ENCODE peak calls at places on chromosomes 6 and 20, in four cellular contexts. U is prostate gland; Y is cardiac muscle cell; D is CD8-positive, alpha-beta memory T cell. F is an unnamed sample.

GRCh38 chr6:158697798-158698197 is 47.9 kb downstream of the SYTL3 start:
- DNase-seq in U (no peak), Y (no peak), D (no peak), F (no peak)

GRCh38 chr6:18265787-18266523 is 1.6 kb upstream of the DEK start:
- DNase-seq in U (no peak), Y (no peak), D (no peak), F (no peak)

GRCh38 chr6:164130151-164130550 is 715.6 kb downstream of the QKI start:
- DNase-seq in U (no peak), Y (no peak), D (no peak), F (no peak)

GRCh38 chr20:58537831-58538230 is 22.6 kb upstream of the APCDD1L start:
- DNase-seq in U (no peak), Y (no peak), D (no peak), F (no peak)

GRCh38 chr6:3326179-3326971 is 67.6 kb downstream of the PSMG4 start:
- DNase-seq in U (no peak), Y (no peak), D (no peak), F (no peak)

GRCh38 chr6:157832250-157832967 is 9.4 kb downstream of the SNX9 start:
- DNase-seq in U (no peak), Y (no peak), D (no peak), F (no peak)

GRCh38 chr20:44173116-44173515 is 13.9 kb downstream of the JPH2 start:
- DNase-seq in U (no peak), Y (no peak), D (no peak), F (no peak)

GRCh38 chr6:79466222-79466834 is 70.9 kb downstream of the LCA5 start:
- DNase-seq in U (no peak), Y (no peak), D (no peak), F (no peak)

GRCh38 chr6:71332012-71332411 is 43.4 kb downstream of the OGFRL1 start:
- DNase-seq in U (no peak), Y (no peak), D (no peak), F (no peak)

GRCh38 chr6:156699017-156699421 is 78.2 kb upstream of the ARID1B start:
- DNase-seq in U (no peak), Y (no peak), D (no peak), F (no peak)

GRCh38 chr6:17423018-17423417 is 29.6 kb downstream of the CAP2 start:
- DNase-seq in U (no peak), Y (no peak), D (no peak), F (no peak)

GRCh38 chr6:73675466-73676098 is 20.4 kb upstream of the CD109 start:
- DNase-seq in U (peak; percentile 80), Y (peak; percentile 85), D (peak; percentile 50), F (peak; percentile 77)

GRCh38 chr20:24859539-24859938 is 89.5 kb upstream of the CST7 start:
- DNase-seq in U (no peak), Y (no peak), D (no peak), F (no peak)

GRCh38 chr20:24850206-24850605 is 98.9 kb upstream of the CST7 start:
- DNase-seq in U (no peak), Y (no peak), D (no peak), F (no peak)

GRCh38 chr20:24851346-24852019 is 97.6 kb upstream of the CST7 start:
- DNase-seq in U (no peak), Y (no peak), D (no peak), F (no peak)

GRCh38 chr20:24855848-24856247 is 93.2 kb upstream of the CST7 start:
- DNase-seq in U (no peak), Y (no peak), D (no peak), F (no peak)
- H3K4me1 ChIP-seq in U (no peaks in the 10 kb centered on the region), Y (no peaks in the 10 kb centered on the region), D (no peaks in the 10 kb centered on the region), F (no peaks in the 10 kb centered on the region)

GRCh38 chr20:25308083-25308491 is 60.2 kb downstream of the PYGB start:
- DNase-seq in U (no peak), Y (no peak), D (no peak), F (no peak)

GRCh38 chr20:25309395-25310267 is 61.7 kb downstream of the PYGB start:
- DNase-seq in U (no peak), Y (no peak), D (no peak), F (peak; percentile 85)

GRCh38 chr20:25306991-25307903 is 59.4 kb downstream of the PYGB start:
- DNase-seq in U (no peak), Y (no peak), D (no peak), F (peak; percentile 51)

GRCh38 chr20:25310268-25310920 is 62.5 kb downstream of the PYGB start:
- DNase-seq in U (no peak), Y (peak; percentile 47), D (no peak), F (peak; percentile 95)

DNA sequence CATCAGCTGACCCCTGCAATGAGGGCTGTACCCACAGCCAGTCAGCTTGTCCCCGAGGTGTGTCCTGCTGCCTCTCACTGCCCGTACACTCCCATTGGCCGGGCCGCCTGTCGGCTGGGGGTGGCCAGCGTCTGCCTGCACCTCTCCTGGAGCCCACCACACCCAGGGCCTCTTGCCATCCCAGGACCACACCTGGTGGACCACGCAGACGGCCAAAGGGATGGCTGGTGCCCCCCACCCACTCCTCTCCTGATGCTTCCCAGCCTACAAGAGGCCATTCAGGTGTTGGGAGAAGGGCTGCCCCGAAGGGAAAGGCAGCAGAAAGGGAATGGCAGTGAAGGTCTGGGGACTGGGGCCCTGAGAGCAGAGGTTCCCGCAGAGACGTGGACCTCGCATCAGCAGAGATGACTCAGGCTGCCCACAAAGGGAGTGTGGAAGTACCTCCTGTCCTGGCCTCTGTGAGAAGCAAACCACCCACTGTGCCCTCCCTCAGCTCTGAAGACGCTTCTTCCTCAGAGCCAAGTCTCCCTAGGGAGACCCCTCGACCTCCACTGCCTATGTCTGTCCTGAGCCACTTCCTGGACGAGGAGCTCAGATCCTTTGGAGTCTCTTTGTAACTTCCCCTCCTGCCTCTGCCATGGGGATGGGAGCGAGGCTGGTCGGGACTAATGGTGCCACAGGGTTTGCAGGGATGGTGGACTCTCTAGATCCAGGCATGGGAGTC is 60.9 kb downstream of the PYGB start:
- DNase-seq in U (no peak), Y (no peak), D (no peak), F (peak; percentile 22)
- H3K27ac ChIP-seq in U (peak overlapping the region; percentile 65), Y (no peak overlapping the region), D (no peak overlapping the region), F (peak overlapping the region; percentile 96)

GRCh38 chr6:100136590-100136989 is 142.6 kb upstream of the MCHR2 start:
- DNase-seq in U (no peak), Y (no peak), D (no peak), F (no peak)

GRCh38 chr6:100132005-100132404 is 138.0 kb upstream of the MCHR2 start:
- DNase-seq in U (no peak), Y (no peak), D (no peak), F (no peak)

GRCh38 chr6:100135977-100136376 is 142.0 kb upstream of the MCHR2 start:
- DNase-seq in U (no peak), Y (no peak), D (no peak), F (no peak)

GRCh38 chr6:100134703-100135102 is 140.7 kb upstream of the MCHR2 start:
- DNase-seq in U (no peak), Y (no peak), D (no peak), F (no peak)

GRCh38 chr6:100134297-100134696 is 140.3 kb upstream of the MCHR2 start:
- DNase-seq in U (no peak), Y (no peak), D (no peak), F (no peak)
- H3K4me3 ChIP-seq in U (no peak overlapping the region), Y (no peak overlapping the region), D (no peak overlapping the region), F (no peak overlapping the region)

GRCh38 chr6:136036601-136037000 is 185.1 kb downstream of the PDE7B start:
- DNase-seq in U (no peak), Y (no peak), D (no peak), F (no peak)
- H3K4me1 ChIP-seq in U (no peaks in the 10 kb centered on the region), Y (peaks cover 9% of the 10 kb centered on the region), D (no peaks in the 10 kb centered on the region), F (no peaks in the 10 kb centered on the region)

GRCh38 chr6:37200085-37200484 is 30.1 kb downstream of the PIM1 start:
- DNase-seq in U (no peak), Y (no peak), D (no peak), F (no peak)

GRCh38 chr6:37201726-37202125 is 31.8 kb downstream of the PIM1 start:
- DNase-seq in U (no peak), Y (no peak), D (no peak), F (no peak)

GRCh38 chr6:37205189-37205996 is 35.4 kb downstream of the PIM1 start:
- DNase-seq in U (no peak), Y (no peak), D (no peak), F (no peak)

GRCh38 chr6:37204014-37204751 is 34.2 kb downstream of the PIM1 start:
- DNase-seq in U (no peak), Y (no peak), D (no peak), F (peak; percentile 96)

DNA sequence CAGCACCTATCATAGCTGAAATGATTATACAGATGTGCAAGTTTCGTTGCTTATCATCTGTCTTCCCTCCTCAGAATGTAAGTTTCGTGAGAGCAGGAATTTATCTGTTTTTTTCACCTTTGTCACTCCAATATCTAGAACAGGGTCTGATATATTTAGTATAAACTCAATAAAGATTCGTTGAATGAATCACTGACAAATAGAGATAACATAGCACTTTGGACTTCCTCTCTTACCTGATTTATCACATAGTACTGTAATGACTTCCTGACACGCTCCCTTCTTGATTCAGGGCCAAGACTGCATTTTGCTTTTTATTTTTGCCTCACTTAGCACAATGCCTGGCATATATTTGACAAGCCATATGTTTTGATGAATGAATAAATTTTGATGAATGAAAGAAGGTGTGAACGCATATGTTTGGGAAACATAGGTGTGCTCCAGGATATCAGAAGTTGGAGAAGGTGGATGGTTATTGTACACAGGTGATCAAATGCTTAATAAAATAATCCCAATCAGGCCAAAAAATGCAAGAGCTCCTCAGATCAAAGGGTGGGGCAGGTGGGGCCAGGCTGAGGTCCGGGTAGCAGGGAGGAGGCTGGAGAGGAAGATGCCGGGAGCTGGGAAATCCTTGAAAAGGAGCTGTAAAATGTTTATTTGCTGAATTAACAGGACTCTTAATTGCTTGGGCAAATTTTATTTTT is 33.0 kb downstream of the PIM1 start:
- DNase-seq in U (no peak), Y (no peak), D (no peak), F (peak; percentile 89)
- H3K27ac ChIP-seq in U (no peak overlapping the region), Y (no peak overlapping the region), D (peak overlapping the region; percentile 0), F (peak overlapping the region; percentile 68)

DNA sequence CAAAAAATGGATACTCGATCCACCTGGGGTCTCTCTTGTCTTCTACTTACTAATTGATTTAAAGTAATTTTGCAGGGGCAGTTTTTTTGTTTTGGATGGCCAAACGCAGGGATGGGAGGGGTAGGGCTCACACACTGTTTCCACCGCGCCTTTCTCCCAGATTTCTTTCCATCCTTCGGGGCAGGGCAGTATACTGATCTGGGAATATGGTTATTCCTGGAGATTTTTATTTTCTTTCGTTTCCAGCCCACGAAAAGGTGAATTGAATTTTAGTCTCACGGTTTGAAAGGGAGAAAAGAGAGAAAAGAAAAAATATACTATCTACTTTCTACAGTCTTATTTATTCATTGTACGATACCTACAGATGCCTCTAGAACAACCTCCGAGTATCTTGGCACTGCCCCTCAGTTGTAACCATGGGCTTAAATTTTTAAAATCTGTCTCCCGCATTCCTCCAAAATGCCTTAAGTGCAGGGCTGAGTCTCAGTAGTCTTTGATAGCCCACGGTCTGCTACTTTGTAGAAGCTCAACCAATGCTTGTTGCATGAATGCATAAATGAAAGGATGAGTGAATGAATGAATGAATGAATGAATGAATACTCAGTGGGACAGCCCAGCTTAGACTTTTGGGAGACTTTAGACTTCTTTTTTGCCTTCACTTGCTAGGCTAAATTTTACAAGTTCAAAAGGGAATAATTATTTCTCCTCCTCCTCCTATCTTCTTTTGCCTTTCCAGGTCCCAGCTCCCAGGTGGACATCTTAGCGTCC is 18.1 kb upstream of the TRIM27 start:
- DNase-seq in U (peak; percentile 58), Y (peak; percentile 60), D (no peak), F (no peak)
- H3K4me3 ChIP-seq in U (peak overlapping the region; percentile 49), Y (peak overlapping the region; percentile 78), D (peak overlapping the region; percentile 84), F (no peak overlapping the region)

GRCh38 chr6:44672086-44672485 is 284.6 kb downstream of the CDC5L start:
- DNase-seq in U (peak; percentile 1), Y (no peak), D (no peak), F (no peak)
- H3K4me1 ChIP-seq in U (no peaks in the 10 kb centered on the region), Y (no peaks in the 10 kb centered on the region), D (no peaks in the 10 kb centered on the region), F (no peaks in the 10 kb centered on the region)

F was measured in small intestine.